ENCODE peak calls at places on chromosomes 3 and 15, in five cellular contexts. I is stimulated activated CD4-positive, alpha-beta T cell treated with anti-CD3 and anti-CD28 coated beads, Interleukin-15, amount 100 ng/mL, for 48 hours; B is A549; P is GM10248; N is activated gamma-delta T cell. R is an unnamed sample.

GRCh38 chr3:196388946-196389345 is 43.3 kb downstream of the UBXN7 start:
- DNase-seq in I (no peak), B (no peak), P (no peak), N (no peak), R (no peak)

GRCh38 chr15:37824717-37825382 is 109.6 kb upstream of the TMCO5A start:
- DNase-seq in I (no peak), B (peak), P (no peak), N (no peak), R (peak)

GRCh38 chr15:65101418-65101890 is 13.5 kb downstream of the UBAP1L start:
- DNase-seq in I (peak), B (peak), P (peak), N (no peak), R (no peak)

GRCh38 chr3:74862501-74862900 is 248.0 kb upstream of the CNTN3 start:
- DNase-seq in I (no peak), B (no peak), P (no peak), N (no peak), R (no peak)

GRCh38 chr3:139312959-139313358 is 30.9 kb upstream of the MRPS22 start:
- DNase-seq in I (no peak), B (peak), P (no peak), N (no peak), R (no peak)

GRCh38 chr15:31964586-31965307 is 65.6 kb upstream of the CHRNA7 start:
- DNase-seq in I (no peak), B (no peak), P (no peak), N (no peak), R (no peak)

GRCh38 chr15:20671665-20672064 is 130.1 kb upstream of the GOLGA6L6 start:
- DNase-seq in I (no peak), B (no peak), P (no peak), N (no peak), R (no peak)

GRCh38 chr3:170201527-170201926 is 20.0 kb upstream of the PHC3 start:
- DNase-seq in I (no peak), B (no peak), P (no peak), N (no peak), R (no peak)

GRCh38 chr15:42494998-42495360 is 455 bp upstream of the SNAP23 start:
- DNase-seq in I (no peak), B (peak), P (no peak), N (no peak), R (no peak)

GRCh38 chr15:38176155-38176554 is 76.5 kb upstream of the SPRED1 start:
- DNase-seq in I (no peak), B (no peak), P (peak), N (no peak), R (no peak)

GRCh38 chr3:194577985-194578905 is 55.0 kb downstream of the TMEM44 start:
- DNase-seq in I (no peak), B (peak), P (no peak), N (no peak), R (peak)

GRCh38 chr3:101954946-101955345 is 105.6 kb downstream of the NFKBIZ start:
- DNase-seq in I (no peak), B (no peak), P (no peak), N (no peak), R (peak)

GRCh38 chr15:84819291-84819768 is 2.2 kb downstream of the ALPK3 start:
- DNase-seq in I (no peak), B (no peak), P (no peak), N (no peak), R (no peak)

GRCh38 chr3:155356594-155357370 is 63.3 kb upstream of the STRIT1 start:
- DNase-seq in I (no peak), B (peak), P (no peak), N (no peak), R (no peak)

GRCh38 chr3:58041182-58041825 is 33.1 kb downstream of the FLNB start:
- DNase-seq in I (no peak), B (no peak), P (no peak), N (no peak), R (no peak)

GRCh38 chr3:180430896-180431295 is 171.1 kb upstream of the TTC14 start:
- DNase-seq in I (no peak), B (no peak), P (no peak), N (no peak), R (no peak)

GRCh38 chr3:13484861-13485590 is 4.9 kb downstream of the HDAC11 start:
- DNase-seq in I (no peak), B (no peak), P (no peak), N (no peak), R (no peak)

GRCh38 chr15:55742927-55743614 is at the start of gene PRTG:
- DNase-seq in I (no peak), B (peak), P (peak), N (no peak), R (peak)

GRCh38 chr15:42891569-42891968 is 29.0 kb downstream of the TTBK2 start:
- DNase-seq in I (no peak), B (no peak), P (no peak), N (no peak), R (no peak)

GRCh38 chr15:98518823-98519561 is 129.3 kb upstream of the IGF1R start:
- DNase-seq in I (peak), B (peak), P (peak), N (no peak), R (peak)

GRCh38 chr3:144415492-144415891 is 443.9 kb downstream of the DIPK2A start:
- DNase-seq in I (no peak), B (no peak), P (no peak), N (no peak), R (no peak)

GRCh38 chr15:71440479-71441071 is 325.3 kb downstream of the THSD4 start:
- DNase-seq in I (no peak), B (peak), P (peak), N (no peak), R (no peak)

R was measured in smooth muscle cell of the brain vasculature.